ENCODE peak calls at places on chromosome 11, in four cellular contexts. Z is non-pigmented ciliary epithelial cell, G is mucosa of gallbladder, P is HS-27A. R is an unnamed sample.

GRCh38 chr11:118056806-118057205 is 20.1 kb upstream of the TMPRSS4 start:
- DNase-seq in Z (no peak), G (no peak), P (no peak), R (no peak)

GRCh38 chr11:124602193-124602592 is 9.0 kb upstream of the PANX3 start:
- DNase-seq in Z (no peak), G (no peak), P (no peak), R (peak; percentile 71)

GRCh38 chr11:134995746-134996145 is 583.7 kb upstream of the B3GAT1 start:
- DNase-seq in Z (no peak), G (no peak), P (no peak), R (no peak)

GRCh38 chr11:96357794-96358193 is 14.8 kb upstream of the MAML2 start:
- DNase-seq in Z (no peak), G (no peak), P (no peak), R (no peak)

GRCh38 chr11:60634151-60634550 is 65.3 kb upstream of the MS4A8 start:
- DNase-seq in Z (no peak), G (no peak), P (no peak), R (no peak)

GRCh38 chr11:118514103-118514502 is 13.2 kb upstream of the TTC36 start:
- DNase-seq in Z (no peak), G (no peak), P (no peak), R (no peak)

GRCh38 chr11:119803139-119803538 is 74.1 kb upstream of the NECTIN1 start:
- DNase-seq in Z (no peak), G (no peak), P (no peak), R (no peak)

GRCh38 chr11:95242202-95242989 is 11.4 kb upstream of the SESN3 start:
- DNase-seq in Z (no peak), G (no peak), P (no peak), R (no peak)

GRCh38 chr11:47375020-47375419 is 3.3 kb downstream of the SPI1 start:
- DNase-seq in Z (no peak), G (no peak), P (no peak), R (no peak)

GRCh38 chr11:65435330-65435931 is 12.8 kb downstream of the NEAT1 start:
- DNase-seq in Z (no peak), G (no peak), P (no peak), R (no peak)

GRCh38 chr11:31106326-31106725 is 263.2 kb downstream of the DCDC1 start:
- DNase-seq in Z (no peak), G (no peak), P (no peak), R (no peak)

GRCh38 chr11:2419638-2420501 is 19.3 kb downstream of the TSSC4 start:
- DNase-seq in Z (no peak), G (peak; percentile 76), P (no peak), R (peak; percentile 78)

GRCh38 chr11:21429401-21429800 is 760.0 kb downstream of the NELL1 start:
- DNase-seq in Z (no peak), G (no peak), P (no peak), R (no peak)

GRCh38 chr11:5303643-5304042 is 1.9 kb upstream of the OR51B4 start:
- DNase-seq in Z (no peak), G (no peak), P (no peak), R (no peak)

GRCh38 chr11:67373916-67374570 is 645 bp upstream of the CLCF1 start:
- DNase-seq in Z (peak; percentile 77), G (peak; percentile 81), P (peak; percentile 99), R (peak; percentile 80)

GRCh38 chr11:67356867-67357561 is 3.7 kb upstream of the POLD4 start:
- DNase-seq in Z (no peak), G (peak; percentile 62), P (no peak), R (no peak)

GRCh38 chr11:45435706-45436105 is 149.6 kb upstream of the SYT13 start:
- DNase-seq in Z (no peak), G (no peak), P (no peak), R (no peak)

GRCh38 chr11:2944953-2945756 is 15.9 kb upstream of the PHLDA2 start:
- DNase-seq in Z (peak; percentile 75), G (peak; percentile 92), P (no peak), R (no peak)

GRCh38 chr11:122097419-122098001 is 18.5 kb downstream of the BLID start:
- DNase-seq in Z (no peak), G (no peak), P (no peak), R (no peak)

GRCh38 chr11:69534166-69534530 is 52.7 kb downstream of the LINC01488 start:
- DNase-seq in Z (no peak), G (no peak), P (no peak), R (no peak)

GRCh38 chr11:64921384-64921783 is 3.1 kb upstream of the PPP2R5B start:
- DNase-seq in Z (no peak), G (no peak), P (no peak), R (no peak)

GRCh38 chr11:7651140-7651551 is 22.2 kb downstream of the CYB5R2 start:
- DNase-seq in Z (no peak), G (no peak), P (no peak), R (no peak)

GRCh38 chr11:111357150-111358037 is 21.7 kb downstream of the POU2AF1 start:
- DNase-seq in Z (no peak), G (no peak), P (no peak), R (no peak)

GRCh38 chr11:44030276-44030932 is 17.4 kb upstream of the ACCSL start:
- DNase-seq in Z (peak; percentile 26), G (peak; percentile 50), P (no peak), R (no peak)

GRCh38 chr11:85182437-85183109 is 444.6 kb downstream of the DLG2 start:
- DNase-seq in Z (peak; percentile 34), G (no peak), P (no peak), R (no peak)

GRCh38 chr11:114307524-114308203 is 11.5 kb downstream of the NNMT start:
- DNase-seq in Z (no peak), G (peak; percentile 39), P (no peak), R (no peak)

GRCh38 chr11:72869845-72870244 is 55.6 kb downstream of the ATG16L2 start:
- DNase-seq in Z (no peak), G (no peak), P (no peak), R (no peak)

GRCh38 chr11:118953265-118953664 is 2.8 kb upstream of the UPK2 start:
- DNase-seq in Z (no peak), G (no peak), P (no peak), R (no peak)

GRCh38 chr11:35820614-35821013 is 123.2 kb upstream of the LDLRAD3 start:
- DNase-seq in Z (no peak), G (no peak), P (no peak), R (no peak)

GRCh38 chr11:70742553-70743291 is 344.4 kb downstream of the CTTN start:
- DNase-seq in Z (no peak), G (peak; percentile 38), P (no peak), R (no peak)

GRCh38 chr11:9880657-9881056 is 216.8 kb downstream of the SWAP70 start:
- DNase-seq in Z (no peak), G (no peak), P (no peak), R (no peak)

GRCh38 chr11:35246725-35247124 is 107.8 kb downstream of the CD44 start:
- DNase-seq in Z (no peak), G (peak; percentile 56), P (no peak), R (no peak)

GRCh38 chr11:120017582-120017981 is 120.3 kb downstream of the TRIM29 start:
- DNase-seq in Z (no peak), G (no peak), P (no peak), R (no peak)

GRCh38 chr11:36012410-36012809 is 68.5 kb downstream of the LDLRAD3 start:
- DNase-seq in Z (no peak), G (no peak), P (no peak), R (no peak)

GRCh38 chr11:131498631-131499053 is 128.2 kb downstream of the NTM start:
- DNase-seq in Z (no peak), G (no peak), P (no peak), R (no peak)

GRCh38 chr11:61494341-61495038 is 14.1 kb upstream of the LRRC10B start:
- DNase-seq in Z (no peak), G (no peak), P (no peak), R (no peak)

GRCh38 chr11:123755344-123755743 is 1.0 kb upstream of the OR6X1 start:
- DNase-seq in Z (no peak), G (no peak), P (no peak), R (no peak)

GRCh38 chr11:19711911-19712280 is 741 bp upstream of the NAV2 start:
- DNase-seq in Z (no peak), G (no peak), P (no peak), R (peak; percentile 22)

GRCh38 chr11:31870609-31871309 is 59.6 kb upstream of the PAX6 start:
- DNase-seq in Z (no peak), G (peak; percentile 42), P (no peak), R (peak; percentile 18)

R was measured in Panc1.